ENCODE peak calls at places on chromosomes 6 and 20, in six cellular contexts. D, Q, K, J, X and H are unnamed samples.

GRCh38 chr20:32382102-32382950 is 24.2 kb downstream of the ASXL1 start:
- DNase-seq in D (no peak), Q (no peak), K (no peak), J (peak; percentile 36), X (no peak), H (no peak)

GRCh38 chr6:141464490-141464889 is 668.2 kb upstream of the GJE1 start:
- DNase-seq in D (peak; percentile 86), Q (no peak), K (peak; percentile 95), J (peak; percentile 71), X (no peak), H (peak; percentile 37)

GRCh38 chr20:40955326-40955725 is 73.3 kb upstream of the TOP1 start:
- DNase-seq in D (no peak), Q (no peak), K (no peak), J (no peak), X (no peak), H (no peak)

GRCh38 chr6:168658059-168658458 is 217.1 kb downstream of the SMOC2 start:
- DNase-seq in D (no peak), Q (no peak), K (no peak), J (no peak), X (no peak), H (no peak)

GRCh38 chr6:124659427-124659826 is 302.8 kb upstream of the RNF217 start:
- DNase-seq in D (no peak), Q (no peak), K (no peak), J (no peak), X (no peak), H (no peak)

GRCh38 chr20:5191829-5192569 is 65.2 kb downstream of the CDS2 start:
- DNase-seq in D (peak; percentile 21), Q (no peak), K (peak; percentile 41), J (peak; percentile 57), X (peak; percentile 95), H (peak; percentile 28)

GRCh38 chr6:110529355-110529754 is 52.9 kb upstream of the SLC22A16 start:
- DNase-seq in D (no peak), Q (no peak), K (no peak), J (no peak), X (no peak), H (no peak)

GRCh38 chr6:159915397-159915796 is 24.6 kb downstream of the MAS1 start:
- DNase-seq in D (no peak), Q (no peak), K (no peak), J (no peak), X (no peak), H (no peak)

GRCh38 chr20:24450646-24451376 is 18.6 kb upstream of the SYNDIG1 start:
- DNase-seq in D (no peak), Q (no peak), K (no peak), J (no peak), X (no peak), H (no peak)

GRCh38 chr20:10654630-10655029 is 19.2 kb downstream of the JAG1 start:
- DNase-seq in D (no peak), Q (no peak), K (no peak), J (no peak), X (no peak), H (no peak)

GRCh38 chr6:73308712-73309533 is 45.2 kb downstream of the DPPA5 start:
- DNase-seq in D (no peak), Q (no peak), K (no peak), J (no peak), X (no peak), H (no peak)

GRCh38 chr6:4565301-4566250 is 210.6 kb upstream of the CDYL start:
- DNase-seq in D (no peak), Q (no peak), K (no peak), J (no peak), X (no peak), H (no peak)

GRCh38 chr6:100806280-100806679 is 74.8 kb downstream of the ASCC3 start:
- DNase-seq in D (no peak), Q (no peak), K (no peak), J (no peak), X (no peak), H (no peak)

GRCh38 chr20:32281711-32282110 is 4.3 kb downstream of the KIF3B start:
- DNase-seq in D (no peak), Q (no peak), K (no peak), J (no peak), X (no peak), H (no peak)

GRCh38 chr6:131955876-131956275 is 4.7 kb upstream of the CCN2 start:
- DNase-seq in D (no peak), Q (no peak), K (no peak), J (no peak), X (no peak), H (no peak)

GRCh38 chr20:37816726-37817125 is 86.2 kb upstream of the VSTM2L start:
- DNase-seq in D (no peak), Q (no peak), K (no peak), J (no peak), X (no peak), H (no peak)

GRCh38 chr6:56727097-56727845 is 84.6 kb upstream of the DST start:
- DNase-seq in D (no peak), Q (no peak), K (no peak), J (no peak), X (no peak), H (no peak)

GRCh38 chr6:17212541-17213371 is 68.4 kb upstream of the RBM24 start:
- DNase-seq in D (no peak), Q (no peak), K (peak; percentile 74), J (no peak), X (peak; percentile 12), H (no peak)

GRCh38 chr6:12436683-12437082 is 146.5 kb downstream of the EDN1 start:
- DNase-seq in D (no peak), Q (no peak), K (no peak), J (no peak), X (no peak), H (no peak)

GRCh38 chr6:42349753-42350573 is 101.8 kb downstream of the TRERF1 start:
- DNase-seq in D (no peak), Q (no peak), K (peak; percentile 79), J (peak; percentile 70), X (no peak), H (peak; percentile 66)

GRCh38 chr6:26240981-26241770 is 123.8 kb upstream of the BTN3A2 start:
- DNase-seq in D (no peak), Q (peak; percentile 44), K (no peak), J (no peak), X (no peak), H (no peak)

GRCh38 chr6:134097114-134097707 is 44.8 kb upstream of the SLC2A12 start:
- DNase-seq in D (peak; percentile 14), Q (peak; percentile 36), K (no peak), J (peak; percentile 54), X (peak; percentile 93), H (no peak)

GRCh38 chr6:127737009-127737486 is 160.1 kb downstream of the C6orf58 start:
- DNase-seq in D (peak; percentile 46), Q (peak; percentile 6), K (peak; percentile 98), J (peak; percentile 79), X (peak; percentile 86), H (peak; percentile 25)

GRCh38 chr6:6586671-6587526 is 1.6 kb upstream of the LY86 start:
- DNase-seq in D (no peak), Q (no peak), K (no peak), J (no peak), X (no peak), H (no peak)

GRCh38 chr6:112357801-112358200 is 10.7 kb downstream of the RFPL4B start:
- DNase-seq in D (no peak), Q (no peak), K (no peak), J (no peak), X (no peak), H (peak; percentile 45)

GRCh38 chr6:107819976-107820551 is 4.0 kb downstream of the SCML4 start:
- DNase-seq in D (peak; percentile 2), Q (no peak), K (no peak), J (no peak), X (no peak), H (no peak)

GRCh38 chr6:136290406-136291010 is 862 bp upstream of the BCLAF1 start:
- DNase-seq in D (peak; percentile 38), Q (peak; percentile 82), K (peak; percentile 37), J (peak; percentile 60), X (peak; percentile 81), H (no peak)

GRCh38 chr6:95364016-95364604 is 213.2 kb upstream of the MANEA start:
- DNase-seq in D (no peak), Q (no peak), K (no peak), J (peak; percentile 5), X (peak; percentile 55), H (no peak)

GRCh38 chr20:62795023-62795761 is 1.1 kb upstream of the MRGBP start:
- DNase-seq in D (no peak), Q (peak; percentile 63), K (no peak), J (peak; percentile 27), X (no peak), H (no peak)

GRCh38 chr6:118509009-118509617 is 39.0 kb upstream of the PLN start:
- DNase-seq in D (no peak), Q (no peak), K (no peak), J (no peak), X (peak; percentile 65), H (no peak)

GRCh38 chr6:107047807-107048206 is 19.8 kb downstream of the MTRES1 start:
- DNase-seq in D (no peak), Q (no peak), K (no peak), J (no peak), X (no peak), H (no peak)

GRCh38 chr6:75530696-75531095 is 37.1 kb upstream of the FILIP1 start:
- DNase-seq in D (no peak), Q (no peak), K (no peak), J (no peak), X (no peak), H (no peak)

GRCh38 chr20:41138217-41138526 is 829 bp downstream of the PLCG1 start:
- DNase-seq in D (no peak), Q (no peak), K (no peak), J (no peak), X (no peak), H (no peak)